ENCODE peak calls at places on chromosomes 7 and 10, in four cellular contexts. Z is A549, F is K562, U is GM12878. T is an unnamed sample.

GRCh38 chr7:20199015-20199737 is 18.0 kb downstream of the MACC1 start:
- DNase-seq in U (peak; percentile 94), Z (no peak), F (peak; percentile 43), T (no peak)

GRCh38 chr10:76311752-76312699 is 880.6 kb downstream of the LRMDA start:
- DNase-seq in F (peak; percentile 21), Z (peak; percentile 58), U (no peak), T (peak; percentile 52)

GRCh38 chr7:37281368-37282092 is 167.1 kb downstream of the ELMO1 start:
- DNase-seq in F (no peak), Z (no peak), U (no peak), T (no peak)

GRCh38 chr7:98329974-98330373 is 48.5 kb downstream of the BRI3 start:
- DNase-seq in Z (no peak), F (no peak), U (no peak), T (no peak)

GRCh38 chr7:149692557-149692982 is 80.8 kb downstream of the ZNF467 start:
- DNase-seq in Z (no peak), U (no peak), F (no peak), T (no peak)

GRCh38 chr7:158824028-158824427 is 5.3 kb downstream of the ESYT2 start:
- DNase-seq in U (peak; percentile 61), Z (no peak), F (no peak), T (no peak)

GRCh38 chr7:143288836-143289235 is 685 bp downstream of the CASP2 start:
- DNase-seq in F (peak; percentile 39), U (no peak), Z (peak; percentile 23), T (no peak)

GRCh38 chr10:13741438-13741837 is 154.7 kb downstream of the PRPF18 start:
- DNase-seq in U (no peak), Z (no peak), F (no peak), T (no peak)

GRCh38 chr10:12782537-12782936 is 219.0 kb downstream of the CCDC3 start:
- DNase-seq in U (no peak), Z (peak; percentile 66), F (peak; percentile 65), T (peak; percentile 29)

GRCh38 chr10:4121531-4122380 is 336.7 kb upstream of the KLF6 start:
- DNase-seq in U (peak; percentile 48), Z (no peak), F (no peak), T (no peak)

GRCh38 chr7:22730921-22731654 is 4.1 kb downstream of the IL6 start:
- DNase-seq in U (no peak), Z (no peak), F (no peak), T (no peak)

DNA sequence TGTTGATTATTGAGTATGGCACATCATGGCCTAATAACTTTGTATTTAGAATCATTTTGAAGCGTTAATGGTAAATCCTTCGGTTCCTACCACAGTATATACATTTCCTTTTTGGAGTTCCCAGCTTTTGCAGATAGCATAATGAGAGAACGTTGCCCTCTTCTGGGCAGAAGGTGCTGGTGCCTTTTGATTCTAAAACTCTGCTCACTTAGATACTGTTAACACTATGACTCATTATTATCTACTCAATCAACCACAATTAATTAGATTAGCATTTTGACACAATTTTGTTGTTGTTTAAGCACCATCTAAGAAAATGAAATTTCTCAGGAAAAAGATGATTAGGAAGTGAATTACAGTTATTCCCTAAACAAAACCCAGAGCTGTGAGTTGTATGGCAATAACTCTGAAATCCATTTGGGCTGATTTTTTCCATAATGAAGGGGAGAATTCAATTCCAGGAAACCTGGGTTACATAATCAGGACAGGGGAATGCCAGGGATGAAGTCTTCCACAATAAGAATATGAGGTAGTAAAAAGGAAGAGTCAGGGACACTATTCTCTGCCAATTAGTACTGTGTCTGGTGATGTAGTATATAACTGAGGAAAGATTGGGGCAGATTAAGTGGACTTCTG is 11.5 kb upstream of the DLD start:
- DNase-seq in F (peak; percentile 71), Z (peak; percentile 56), U (no peak), T (peak; percentile 49)
- TF ChIP-seq CHD4 in F (no peak), Z (no peak), U (no peak), T (no peak)

DNA sequence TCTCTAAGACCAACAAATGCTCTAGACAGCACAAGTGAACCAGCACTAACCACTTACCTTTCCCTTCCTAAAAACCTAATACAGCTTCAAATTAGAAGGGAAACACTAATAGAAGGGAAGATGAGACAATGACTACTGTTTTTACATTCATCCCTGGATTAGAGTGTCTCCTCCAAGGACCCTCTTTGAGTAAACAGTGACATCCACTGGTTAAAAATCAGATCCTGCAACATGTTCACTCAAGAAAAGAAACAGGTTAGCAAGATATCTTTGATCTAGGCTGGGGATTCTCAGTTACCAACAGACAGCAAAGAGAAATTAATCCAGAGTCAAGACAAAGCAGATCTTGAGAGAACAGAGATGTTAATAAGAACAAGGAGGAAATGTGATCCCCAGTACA is 177.7 kb upstream of the GHITM start:
- DNase-seq in Z (no peak), F (no peak), U (no peak), T (no peak)
- TF ChIP-seq ESRRA in Z (no peak), F (no peak), U (no peak), T (no peak)

DNA sequence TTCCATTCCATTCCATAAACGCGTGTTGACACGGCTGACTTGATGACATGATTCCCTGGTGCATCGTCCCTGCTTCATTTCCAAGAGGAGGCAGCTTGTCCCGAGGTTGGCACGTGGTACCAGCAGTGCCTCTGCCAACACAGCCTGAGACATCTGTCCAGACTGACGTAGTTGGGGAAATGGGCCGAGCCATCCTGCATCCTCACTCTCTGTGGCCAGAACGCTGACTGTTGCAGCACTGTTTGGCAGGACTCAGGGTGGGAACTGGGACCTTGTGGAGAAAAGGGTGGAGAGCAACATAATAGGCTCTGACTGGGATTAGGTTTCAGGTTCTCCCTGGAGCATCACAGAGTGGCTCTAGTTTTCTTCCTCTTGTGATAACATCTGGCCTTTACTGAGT is 118.6 kb upstream of the BTBD16 start:
- DNase-seq in Z (no peak), F (no peak), U (no peak), T (no peak)
- TF ChIP-seq CHD4 in Z (no peak), F (no peak), U (no peak), T (no peak)

GRCh38 chr10:132462463-132463332 is 65.7 kb downstream of the PWWP2B start:
- DNase-seq in Z (no peak), U (no peak), F (no peak), T (no peak)
- TF ChIP-seq ESRRA in Z (no peak), U (no peak), F (no peak), T (no peak)

DNA sequence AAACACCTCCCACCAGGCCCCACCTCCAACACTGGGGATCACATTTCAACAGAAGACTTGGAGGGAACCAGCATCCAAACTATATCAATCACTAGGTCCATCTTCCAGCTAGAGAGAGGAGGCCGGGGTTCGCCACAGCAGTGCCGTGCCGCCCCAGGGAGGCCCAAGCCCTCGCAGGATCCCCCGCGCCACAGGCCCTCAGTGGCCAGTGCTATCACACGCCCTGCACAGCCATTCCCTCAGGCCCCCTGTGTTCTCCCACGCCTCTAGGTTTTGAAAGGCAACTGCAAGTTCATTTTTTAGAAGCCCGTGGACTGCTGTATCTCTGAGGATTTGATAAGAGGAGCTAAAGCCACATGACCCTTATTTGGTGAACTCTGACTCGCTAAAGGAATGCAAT is 136.4 kb downstream of the OAT start:
- DNase-seq in F (no peak), U (no peak), Z (no peak), T (no peak)
- TF ChIP-seq CHD4 in F (no peak), U (no peak), Z (no peak), T (no peak)